ENCODE peak calls at places on chromosomes 13 and 19, in eight cellular contexts. G is mucosa of gallbladder; X is stimulated activated CD8-positive, alpha-beta memory T cell treated with anti-CD3 and anti-CD28 coated beads, Interleukin-4, amount 100 ng/mL, for 24 hours; S is osteocyte; H is HS-5; I is activated CD4-positive, alpha-beta T cell treated with anti-CD3 and anti-CD28 coated beads, Interleukin-2, amount 10 ng/mL, durations not matched to agents 7 days and 5 days; F is T-helper 2 cell; L is head of caudate nucleus. M is an unnamed sample.

GRCh38 chr19:1324792-1325567 is 39.3 kb downstream of the EFNA2 start:
- DNase-seq in I (no peak), X (peak; percentile 22), F (no peak), G (peak; percentile 33), S (no peak), L (peak; percentile 69), H (no peak), M (no peak)

GRCh38 chr13:76948139-76948538 is at the start of gene ACOD1:
- DNase-seq in H (no peak), S (no peak), X (no peak), L (no peak), I (no peak), F (no peak), G (no peak), M (no peak)

GRCh38 chr13:109869312-109870237 is 83.2 kb upstream of the IRS2 start:
- DNase-seq in X (peak; percentile 18), I (peak; percentile 17), G (peak; percentile 82), L (peak; percentile 24), H (no peak), S (no peak), F (peak; percentile 32), M (peak; percentile 41)

GRCh38 chr13:105914637-105915036 is 620.8 kb downstream of the EFNB2 start:
- DNase-seq in X (no peak), S (no peak), L (no peak), G (no peak), H (peak; percentile 18), F (no peak), I (no peak), M (no peak)

GRCh38 chr19:46372901-46373572 is 26.1 kb downstream of the PPP5C start:
- DNase-seq in H (no peak), G (no peak), L (no peak), F (no peak), X (no peak), I (no peak), S (no peak), M (no peak)

GRCh38 chr19:46503848-46504453 is 8.3 kb upstream of the PNMA8B start:
- DNase-seq in S (no peak), X (no peak), L (peak; percentile 36), I (no peak), F (no peak), H (no peak), G (no peak), M (no peak)

GRCh38 chr13:48954086-48954485 is 21.6 kb upstream of the FNDC3A start:
- DNase-seq in I (no peak), L (no peak), F (no peak), S (no peak), H (no peak), G (no peak), X (no peak), M (no peak)

GRCh38 chr19:44747739-44748425 is 626 bp upstream of the BCL3 start:
- DNase-seq in S (peak; percentile 87), H (no peak), L (no peak), X (no peak), F (no peak), I (no peak), G (peak; percentile 73), M (no peak)

GRCh38 chr19:5563941-5564612 is 3.7 kb downstream of the TINCR start:
- DNase-seq in L (no peak), X (no peak), F (no peak), I (no peak), G (no peak), H (no peak), S (no peak), M (no peak)

GRCh38 chr19:27746691-27747380 is 1466.1 kb downstream of the UQCRFS1 start:
- DNase-seq in G (peak; percentile 1), X (no peak), H (no peak), L (peak; percentile 16), I (no peak), S (peak; percentile 67), F (peak; percentile 11), M (no peak)

GRCh38 chr19:11234486-11235075 is 4.8 kb upstream of the ANGPTL8 start:
- DNase-seq in S (no peak), F (no peak), L (no peak), G (no peak), I (no peak), H (no peak), X (no peak), M (no peak)

GRCh38 chr13:113051641-113052040 is 54.0 kb upstream of the F7 start:
- DNase-seq in I (no peak), L (peak; percentile 8), X (no peak), H (no peak), S (no peak), F (no peak), G (no peak), M (no peak)

GRCh38 chr19:2359992-2360875 is at the start of gene TMPRSS9:
- DNase-seq in F (no peak), I (no peak), G (no peak), L (no peak), S (no peak), X (no peak), H (no peak), M (no peak)

GRCh38 chr19:18719541-18719940 is 36.1 kb downstream of the CRTC1 start:
- DNase-seq in H (no peak), I (no peak), L (no peak), G (no peak), X (no peak), S (no peak), F (no peak), M (no peak)

GRCh38 chr19:5621945-5622464 is 571 bp downstream of the SAFB2 start:
- DNase-seq in L (no peak), X (no peak), S (no peak), H (no peak), I (peak; percentile 20), F (peak; percentile 37), G (no peak), M (no peak)

GRCh38 chr19:47760632-47760999 is 15.3 kb downstream of the NOP53 start:
- DNase-seq in L (no peak), H (no peak), F (no peak), X (no peak), I (no peak), G (no peak), S (no peak), M (no peak)

GRCh38 chr19:19468424-19469050 is 46.8 kb downstream of the TSSK6 start:
- DNase-seq in G (no peak), I (no peak), H (no peak), X (no peak), L (no peak), S (no peak), F (peak; percentile 64), M (no peak)

GRCh38 chr13:88345171-88345847 is 674.1 kb downstream of the SLITRK5 start:
- DNase-seq in G (no peak), H (no peak), L (no peak), S (no peak), X (no peak), F (no peak), I (no peak), M (no peak)

GRCh38 chr13:32323912-32324311 is 8.6 kb downstream of the BRCA2 start:
- DNase-seq in L (no peak), X (no peak), G (no peak), H (no peak), I (no peak), F (no peak), S (no peak), M (peak; percentile 32)

GRCh38 chr13:48411281-48412099 is 1.4 kb downstream of the LPAR6 start:
- DNase-seq in S (no peak), I (peak; percentile 56), G (no peak), F (peak; percentile 79), X (no peak), H (no peak), L (no peak), M (no peak)

GRCh38 chr19:29476528-29476927 is 49.3 kb upstream of the VSTM2B start:
- DNase-seq in S (peak; percentile 59), F (no peak), G (no peak), H (no peak), X (no peak), L (no peak), I (no peak), M (no peak)

GRCh38 chr19:10095948-10096614 is 6.4 kb downstream of the ANGPTL6 start:
- DNase-seq in F (peak; percentile 96), S (peak; percentile 98), I (peak; percentile 88), G (peak; percentile 93), L (peak; percentile 83), X (peak; percentile 80), H (peak; percentile 68), M (no peak)

GRCh38 chr13:92833071-92833470 is 393.5 kb upstream of the GPC6 start:
- DNase-seq in X (no peak), F (no peak), L (no peak), S (no peak), H (no peak), G (no peak), I (no peak), M (no peak)

GRCh38 chr19:16828990-16829821 is at the start of gene SIN3B:
- DNase-seq in F (peak; percentile 90), H (peak; percentile 46), X (peak; percentile 74), I (peak; percentile 86), L (peak; percentile 83), S (peak; percentile 95), G (peak; percentile 88), M (peak; percentile 36)

GRCh38 chr13:109715902-109716301 is 70.5 kb downstream of the IRS2 start:
- DNase-seq in S (no peak), H (no peak), L (no peak), I (no peak), F (no peak), X (no peak), G (no peak), M (peak; percentile 16)

GRCh38 chr19:10535613-10536012 is 8.1 kb upstream of the ATG4D start:
- DNase-seq in F (no peak), G (no peak), X (no peak), I (no peak), S (no peak), L (no peak), H (no peak), M (no peak)

GRCh38 chr13:50015263-50015662 is at the start of gene KCNRG:
- DNase-seq in L (no peak), X (no peak), S (no peak), H (no peak), I (no peak), G (no peak), F (no peak), M (no peak)

GRCh38 chr13:111937763-111938375 is 129.1 kb upstream of the SOX1 start:
- DNase-seq in S (peak; percentile 78), H (no peak), G (no peak), X (no peak), L (no peak), F (no peak), I (no peak), M (no peak)

GRCh38 chr19:43576479-43576878 is 878 bp downstream of the PINLYP start:
- DNase-seq in F (no peak), G (no peak), S (no peak), H (no peak), X (no peak), L (no peak), I (no peak), M (no peak)

GRCh38 chr13:33970746-33971145 is 152.8 kb downstream of the RFC3 start:
- DNase-seq in H (no peak), F (no peak), G (no peak), L (no peak), I (no peak), S (no peak), X (no peak), M (no peak)

GRCh38 chr19:58274771-58275199 is 4.0 kb upstream of the ZNF8 start:
- DNase-seq in G (no peak), I (no peak), H (no peak), X (no peak), S (no peak), F (no peak), L (no peak), M (no peak)

GRCh38 chr13:72180253-72180952 is 313.4 kb upstream of the DACH1 start:
- DNase-seq in F (no peak), H (peak; percentile 5), L (no peak), I (no peak), S (no peak), X (no peak), G (peak; percentile 60), M (peak; percentile 86)

GRCh38 chr13:37602743-37603381 is 4.3 kb upstream of the POSTN start:
- DNase-seq in G (no peak), I (no peak), X (no peak), S (no peak), H (no peak), L (no peak), F (no peak), M (no peak)

GRCh38 chr13:26839682-26840081 is 79.1 kb upstream of the GPR12 start:
- DNase-seq in F (no peak), I (no peak), L (no peak), X (no peak), H (no peak), G (peak; percentile 71), S (no peak), M (no peak)

M was measured in epithelial cell of proximal tubule.